ENCODE peak calls at places on chromosome 4, in ten cellular contexts. L, K, C, D, X, Y, A, W, S and Q are unnamed samples.

GRCh38 chr4:62159306-62159705 is 959.2 kb downstream of the ADGRL3 start:
- DNase-seq in L (no peak), K (no peak), C (no peak), D (no peak), X (no peak), Y (no peak), A (no peak), W (no peak), S (no peak), Q (no peak)

GRCh38 chr4:132065940-132066495 is 1083.1 kb upstream of the PCDH10 start:
- DNase-seq in L (no peak), K (no peak), C (peak), D (no peak), X (no peak), Y (no peak), A (no peak), W (no peak), S (no peak), Q (no peak)

GRCh38 chr4:6011686-6012085 is 6.5 kb downstream of the C4orf50 start:
- DNase-seq in L (no peak), K (no peak), C (no peak), D (no peak), X (peak), Y (peak), A (no peak), W (no peak), S (no peak), Q (peak)

GRCh38 chr4:85486425-85487101 is 11.6 kb downstream of the ARHGAP24 start:
- DNase-seq in L (no peak), K (no peak), C (no peak), D (no peak), X (no peak), Y (no peak), A (no peak), W (no peak), S (no peak), Q (no peak)

GRCh38 chr4:90099795-90100194 is 27.4 kb upstream of the CCSER1 start:
- DNase-seq in L (no peak), K (no peak), C (no peak), D (no peak), X (no peak), Y (no peak), A (no peak), W (no peak), S (peak), Q (no peak)

GRCh38 chr4:10083331-10083769 is 33.2 kb downstream of the WDR1 start:
- DNase-seq in L (no peak), K (no peak), C (no peak), D (peak), X (no peak), Y (no peak), A (no peak), W (no peak), S (no peak), Q (peak)

GRCh38 chr4:186881521-186882220 is 158.0 kb upstream of the FAT1 start:
- DNase-seq in L (peak), K (no peak), C (no peak), D (no peak), X (no peak), Y (no peak), A (no peak), W (no peak), S (no peak), Q (no peak)

GRCh38 chr4:186554485-186554884 is 882 bp downstream of the MTNR1A start:
- DNase-seq in L (peak), K (no peak), C (no peak), D (no peak), X (no peak), Y (peak), A (no peak), W (no peak), S (no peak), Q (peak)

GRCh38 chr4:115780835-115781234 is 667.4 kb upstream of the NDST4 start:
- DNase-seq in L (no peak), K (no peak), C (no peak), D (no peak), X (no peak), Y (no peak), A (peak), W (no peak), S (no peak), Q (no peak)

GRCh38 chr4:110139815-110140214 is 58.6 kb downstream of the ELOVL6 start:
- DNase-seq in L (no peak), K (no peak), C (no peak), D (no peak), X (no peak), Y (no peak), A (no peak), W (no peak), S (no peak), Q (no peak)

GRCh38 chr4:140600408-140600807 is 31.6 kb upstream of the UCP1 start:
- DNase-seq in L (no peak), K (no peak), C (no peak), D (no peak), X (no peak), Y (no peak), A (no peak), W (no peak), S (no peak), Q (no peak)

GRCh38 chr4:26432419-26432818 is 57.9 kb downstream of the CCKAR start:
- DNase-seq in L (no peak), K (no peak), C (no peak), D (no peak), X (no peak), Y (no peak), A (no peak), W (no peak), S (no peak), Q (no peak)

GRCh38 chr4:153293675-153294057 is 50.8 kb upstream of the MND1 start:
- DNase-seq in L (no peak), K (no peak), C (no peak), D (no peak), X (no peak), Y (no peak), A (no peak), W (no peak), S (no peak), Q (no peak)

GRCh38 chr4:24032371-24032989 is 142.6 kb upstream of the PPARGC1A start:
- DNase-seq in L (no peak), K (no peak), C (no peak), D (no peak), X (no peak), Y (peak), A (no peak), W (no peak), S (no peak), Q (no peak)

GRCh38 chr4:42568610-42569207 is 88.2 kb downstream of the ATP8A1 start:
- DNase-seq in L (peak), K (peak), C (peak), D (peak), X (peak), Y (peak), A (peak), W (peak), S (peak), Q (peak)

GRCh38 chr4:104395219-104395618 is 99.5 kb downstream of the CXXC4 start:
- DNase-seq in L (no peak), K (no peak), C (no peak), D (no peak), X (no peak), Y (no peak), A (no peak), W (no peak), S (no peak), Q (no peak)

GRCh38 chr4:83408958-83409357 is 46.7 kb downstream of the HELQ start:
- DNase-seq in L (no peak), K (no peak), C (no peak), D (no peak), X (no peak), Y (no peak), A (no peak), W (no peak), S (no peak), Q (no peak)

GRCh38 chr4:173432430-173432829 is 33.5 kb upstream of the SCRG1 start:
- DNase-seq in L (no peak), K (no peak), C (no peak), D (no peak), X (no peak), Y (no peak), A (no peak), W (no peak), S (no peak), Q (no peak)

GRCh38 chr4:11954093-11954492 is 525.4 kb upstream of the HS3ST1 start:
- DNase-seq in L (peak), K (no peak), C (peak), D (no peak), X (no peak), Y (no peak), A (no peak), W (no peak), S (no peak), Q (no peak)

GRCh38 chr4:184802203-184803015 is 23.4 kb downstream of the ACSL1 start:
- DNase-seq in L (no peak), K (no peak), C (no peak), D (no peak), X (no peak), Y (no peak), A (no peak), W (peak), S (no peak), Q (no peak)

GRCh38 chr4:184515606-184516005 is 41.3 kb upstream of the IRF2 start:
- DNase-seq in L (no peak), K (no peak), C (no peak), D (no peak), X (no peak), Y (no peak), A (no peak), W (no peak), S (no peak), Q (no peak)

GRCh38 chr4:17623451-17624001 is 9.1 kb downstream of the MED28 start:
- DNase-seq in L (no peak), K (no peak), C (no peak), D (no peak), X (no peak), Y (no peak), A (no peak), W (no peak), S (no peak), Q (no peak)

GRCh38 chr4:26413595-26413994 is 76.7 kb downstream of the CCKAR start:
- DNase-seq in L (no peak), K (no peak), C (no peak), D (no peak), X (no peak), Y (no peak), A (no peak), W (no peak), S (no peak), Q (no peak)

GRCh38 chr4:152340818-152341217 is 195.1 kb downstream of the FBXW7 start:
- DNase-seq in L (no peak), K (no peak), C (no peak), D (no peak), X (no peak), Y (no peak), A (no peak), W (no peak), S (no peak), Q (no peak)

GRCh38 chr4:185080545-185080944 is 62.3 kb downstream of the HELT start:
- DNase-seq in L (no peak), K (no peak), C (no peak), D (no peak), X (no peak), Y (no peak), A (no peak), W (no peak), S (no peak), Q (no peak)

GRCh38 chr4:55215087-55215486 is 89.7 kb upstream of the KDR start:
- DNase-seq in L (no peak), K (no peak), C (no peak), D (no peak), X (no peak), Y (no peak), A (no peak), W (no peak), S (no peak), Q (no peak)

GRCh38 chr4:2103843-2104547 is 44.9 kb downstream of the NAT8L start:
- DNase-seq in L (no peak), K (no peak), C (no peak), D (no peak), X (no peak), Y (no peak), A (peak), W (no peak), S (no peak), Q (no peak)

GRCh38 chr4:85489273-85489672 is 14.3 kb downstream of the ARHGAP24 start:
- DNase-seq in L (no peak), K (no peak), C (no peak), D (no peak), X (no peak), Y (no peak), A (no peak), W (no peak), S (no peak), Q (peak)

GRCh38 chr4:139556071-139556734 is at the start of gene SETD7:
- DNase-seq in L (peak), K (peak), C (peak), D (peak), X (peak), Y (peak), A (no peak), W (peak), S (peak), Q (peak)
- TF ChIP-seq POLR2A in L (peak), K (peak), C (peak), D (peak), X (peak), Y (peak), A (peak), W (peak), S (peak), Q (peak)

GRCh38 chr4:151329217-151330007 is 4.0 kb upstream of the SH3D19 start:
- DNase-seq in L (no peak), K (no peak), C (no peak), D (no peak), X (no peak), Y (no peak), A (no peak), W (no peak), S (no peak), Q (no peak)

GRCh38 chr4:151324449-151325319 is 721 bp downstream of the SH3D19 start:
- DNase-seq in L (peak), K (peak), C (peak), D (peak), X (peak), Y (peak), A (no peak), W (peak), S (peak), Q (peak)

GRCh38 chr4:151324124-151324448 is 1.3 kb downstream of the SH3D19 start:
- DNase-seq in L (no peak), K (no peak), C (no peak), D (no peak), X (no peak), Y (no peak), A (no peak), W (no peak), S (no peak), Q (no peak)

GRCh38 chr4:151322565-151322964 is 2.8 kb downstream of the SH3D19 start:
- DNase-seq in L (no peak), K (no peak), C (no peak), D (no peak), X (peak), Y (peak), A (no peak), W (no peak), S (no peak), Q (no peak)

DNA sequence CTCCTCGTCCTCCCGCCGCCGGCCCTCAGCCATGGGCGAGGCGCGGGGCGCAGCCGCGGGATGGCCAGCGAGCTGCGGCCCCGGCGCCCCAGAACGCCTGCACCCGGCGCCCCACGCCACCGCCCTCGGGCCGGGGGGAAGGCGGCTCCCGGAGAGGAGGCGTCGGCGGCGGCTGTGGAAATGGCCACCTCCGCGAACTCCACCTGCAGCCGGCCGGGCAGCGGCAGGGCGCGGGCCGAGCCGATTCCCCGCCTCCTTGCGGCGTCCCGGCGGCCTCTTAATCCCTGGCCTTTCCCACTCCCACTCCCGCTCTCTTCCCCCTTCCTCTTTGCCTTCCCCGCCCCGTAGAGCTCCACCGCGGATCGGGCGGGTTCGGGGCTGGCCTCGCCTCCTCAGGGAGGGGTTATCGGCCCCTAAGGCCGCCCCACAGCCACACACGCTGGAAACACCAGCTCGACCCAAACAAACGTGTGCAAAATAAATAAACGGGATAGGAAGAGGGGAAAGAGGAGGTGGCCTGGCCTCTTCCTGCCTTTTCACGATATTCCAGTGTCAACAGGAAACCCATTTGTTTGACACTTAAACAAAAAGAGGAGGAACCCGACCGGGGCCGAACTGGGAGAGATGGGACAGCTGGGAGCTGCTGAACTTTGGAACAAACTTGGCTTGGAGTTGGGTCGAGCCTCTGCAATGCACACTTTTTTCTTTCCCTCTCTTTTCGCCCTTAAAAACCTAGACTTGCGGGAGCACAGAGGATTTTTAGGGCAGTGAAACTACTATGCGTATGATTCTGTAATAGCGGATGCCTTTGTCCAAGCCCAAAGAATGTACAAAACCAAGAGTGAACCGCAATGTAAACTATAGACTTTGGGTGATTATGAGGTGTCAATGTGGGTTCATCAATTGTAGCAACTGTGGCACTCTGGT is at the start of gene SH3D19:
- DNase-seq in L (peak), K (peak), C (peak), D (peak), X (peak), Y (peak), A (no peak), W (peak), S (peak), Q (peak)
- TF ChIP-seq POLR2A in L (no peak), K (no peak), C (peak), D (peak), X (peak), Y (peak), A (no peak), W (peak), S (no peak), Q (peak)

GRCh38 chr4:7717946-7718490 is 221.6 kb downstream of the AFAP1 start:
- DNase-seq in L (no peak), K (no peak), C (no peak), D (no peak), X (no peak), Y (no peak), A (no peak), W (no peak), S (no peak), Q (no peak)
- TF ChIP-seq POLR2A in L (no peak), K (no peak), C (no peak), D (no peak), X (no peak), Y (no peak), A (no peak), W (no peak), S (no peak), Q (no peak)

GRCh38 chr4:25235401-25235800 is 1.6 kb downstream of the PI4K2B start:
- DNase-seq in L (no peak), K (no peak), C (no peak), D (no peak), X (no peak), Y (no peak), A (no peak), W (no peak), S (no peak), Q (no peak)

GRCh38 chr4:25236971-25237370 is 3.1 kb downstream of the PI4K2B start:
- DNase-seq in L (no peak), K (no peak), C (no peak), D (no peak), X (no peak), Y (no peak), A (no peak), W (no peak), S (no peak), Q (no peak)

GRCh38 chr4:25233194-25233593 is 639 bp upstream of the PI4K2B start:
- DNase-seq in L (no peak), K (no peak), C (no peak), D (no peak), X (no peak), Y (no peak), A (no peak), W (no peak), S (no peak), Q (no peak)

GRCh38 chr4:25233737-25234389 is at the start of gene PI4K2B:
- DNase-seq in L (peak), K (peak), C (peak), D (peak), X (peak), Y (peak), A (peak), W (peak), S (peak), Q (peak)

DNA sequence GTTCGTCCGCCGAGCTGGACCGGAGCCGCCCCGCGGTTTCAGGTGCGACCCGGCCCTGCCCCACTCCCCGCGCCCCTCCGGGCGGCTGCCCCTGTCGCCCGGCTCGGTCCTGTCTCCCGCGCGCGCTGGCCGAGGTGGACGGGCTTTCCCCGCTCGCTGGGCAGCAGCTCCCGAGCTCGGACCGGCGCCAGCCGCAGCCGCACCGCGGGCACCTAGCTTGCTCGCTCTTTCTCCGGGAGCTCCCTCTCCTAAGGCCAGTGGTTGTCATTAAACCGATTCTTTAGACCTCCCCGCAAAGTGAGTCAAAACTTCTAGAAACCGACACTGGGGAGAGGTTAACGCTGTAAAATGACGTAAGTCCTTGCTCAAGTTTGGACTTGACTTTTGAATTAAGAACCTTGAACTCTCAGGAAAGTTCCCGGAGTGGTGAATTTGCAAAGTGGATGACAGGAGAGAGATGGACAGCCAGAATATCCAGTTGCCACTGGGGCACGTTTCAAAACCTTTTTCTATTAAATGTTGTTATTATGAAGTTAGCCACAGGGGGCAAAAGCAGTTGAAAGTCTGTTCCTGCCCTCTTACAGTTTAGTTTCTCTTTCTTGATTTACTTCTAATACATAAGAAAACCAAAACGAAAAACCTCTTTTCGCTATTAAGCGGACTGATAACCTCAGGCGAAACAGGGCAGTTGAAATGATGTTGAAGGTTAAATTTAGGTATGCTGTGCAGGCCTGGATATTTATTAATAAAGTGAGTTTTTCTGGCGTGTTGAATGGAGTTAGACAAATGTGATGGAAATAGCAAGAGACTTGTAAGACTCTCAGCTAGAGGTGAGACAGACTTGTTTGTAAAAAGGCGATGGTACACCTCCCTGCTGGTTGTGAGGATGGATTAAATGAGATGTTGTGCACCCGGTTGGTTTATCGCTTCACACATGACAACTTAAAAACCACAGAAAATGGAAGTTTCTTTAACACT is 846 bp downstream of the PI4K2B start:
- DNase-seq in L (peak), K (peak), C (peak), D (peak), X (peak), Y (peak), A (peak), W (peak), S (peak), Q (peak)
- TF ChIP-seq POLR2A in L (no peak), K (no peak), C (no peak), D (no peak), X (no peak), Y (no peak), A (no peak), W (no peak), S (no peak), Q (no peak)

GRCh38 chr4:75935628-75936027 is 5.2 kb downstream of the NAAA start:
- DNase-seq in L (no peak), K (no peak), C (no peak), D (no peak), X (no peak), Y (no peak), A (no peak), W (no peak), S (no peak), Q (no peak)

GRCh38 chr4:75939890-75940691 is 722 bp downstream of the NAAA start:
- DNase-seq in L (peak), K (peak), C (peak), D (peak), X (peak), Y (peak), A (no peak), W (peak), S (peak), Q (peak)

DNA sequence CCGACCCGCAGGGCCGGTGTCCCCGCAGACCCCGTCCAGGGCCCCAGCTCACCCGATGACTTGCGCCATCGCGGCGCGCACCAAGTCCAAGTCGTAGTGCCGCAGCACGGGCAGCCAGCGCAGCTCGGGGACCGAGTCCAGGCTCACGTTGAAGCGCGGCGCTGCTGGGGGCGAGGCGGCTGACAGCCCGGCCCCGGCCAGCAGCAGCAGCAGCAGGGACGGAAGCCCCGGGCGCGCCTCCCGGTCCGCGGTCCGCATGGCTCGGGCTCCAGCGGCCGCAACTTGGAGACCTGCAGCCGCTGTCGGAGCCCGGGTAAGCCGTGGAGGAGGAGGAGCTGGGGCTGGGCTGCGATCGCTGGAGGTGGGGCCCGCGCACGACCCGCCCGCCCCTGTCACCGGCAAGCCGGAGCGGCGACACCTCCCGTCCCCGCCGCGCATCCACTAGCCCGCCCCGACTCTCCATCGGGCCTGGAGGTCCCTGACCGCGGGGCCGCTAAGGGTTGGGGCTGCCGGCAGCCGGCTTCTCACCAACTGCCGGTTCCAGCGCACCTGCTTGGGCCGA is at the start of gene NAAA:
- DNase-seq in L (peak), K (peak), C (peak), D (peak), X (peak), Y (peak), A (no peak), W (peak), S (peak), Q (peak)
- TF ChIP-seq POLR2A in L (no peak), K (no peak), C (no peak), D (no peak), X (no peak), Y (no peak), A (peak), W (peak), S (no peak), Q (peak)